ENCODE peak calls at places on chromosomes 11 and 22, in nine cellular contexts. One of them, this sample, is unnamed.

GRCh38 chr11:65558002-65558784 is at the start of gene LTBP3:
- DNase-seq in T-helper 17 cell: peak; percentile 46
- DNase-seq in lung microvascular endothelial cell: peak; percentile 73
- DNase-seq in activated naive CD4-positive, alpha-beta T cell treated with anti-CD3 and anti-CD28 coated beads, Interleukin-2, amount 10 ng/mL, durations not matched to agents 7 days and 5 days: peak; percentile 61
- DNase-seq in fibroblast of the conjunctiva: peak; percentile 66
- DNase-seq in H54: no peak
- DNase-seq in GM13976: peak; percentile 80
- DNase-seq in stimulated activated CD4-positive, alpha-beta T cell treated with anti-CD3 and anti-CD28 coated beads, Interleukin-12 subunit alpha, Interleukin-12 subunit beta, amount 100 ng/mL, for 48 hours: no peak
- DNase-seq in CD4-positive, alpha-beta T cell: no peak
- DNase-seq in this sample: peak; percentile 84

GRCh38 chr22:49964493-49965290 is 4.1 kb downstream of the PIM3 start:
- DNase-seq in activated naive CD4-positive, alpha-beta T cell treated with anti-CD3 and anti-CD28 coated beads, Interleukin-2, amount 10 ng/mL, durations not matched to agents 7 days and 5 days: peak; percentile 20
- DNase-seq in CD4-positive, alpha-beta T cell: peak; percentile 2
- DNase-seq in stimulated activated CD4-positive, alpha-beta T cell treated with anti-CD3 and anti-CD28 coated beads, Interleukin-12 subunit alpha, Interleukin-12 subunit beta, amount 100 ng/mL, for 48 hours: no peak
- DNase-seq in fibroblast of the conjunctiva: no peak
- DNase-seq in lung microvascular endothelial cell: no peak
- DNase-seq in T-helper 17 cell: peak; percentile 16
- DNase-seq in GM13976: no peak
- DNase-seq in H54: no peak
- DNase-seq in this sample: no peak

GRCh38 chr11:111745719-111746504 is 20.3 kb downstream of the PPP2R1B start:
- DNase-seq in GM13976: no peak
- DNase-seq in stimulated activated CD4-positive, alpha-beta T cell treated with anti-CD3 and anti-CD28 coated beads, Interleukin-12 subunit alpha, Interleukin-12 subunit beta, amount 100 ng/mL, for 48 hours: no peak
- DNase-seq in lung microvascular endothelial cell: no peak
- DNase-seq in CD4-positive, alpha-beta T cell: no peak
- DNase-seq in T-helper 17 cell: no peak
- DNase-seq in fibroblast of the conjunctiva: no peak
- DNase-seq in activated naive CD4-positive, alpha-beta T cell treated with anti-CD3 and anti-CD28 coated beads, Interleukin-2, amount 10 ng/mL, durations not matched to agents 7 days and 5 days: no peak
- DNase-seq in H54: no peak
- DNase-seq in this sample: no peak

GRCh38 chr11:111696556-111696955 is 69.6 kb downstream of the PPP2R1B start:
- DNase-seq in GM13976: no peak
- DNase-seq in stimulated activated CD4-positive, alpha-beta T cell treated with anti-CD3 and anti-CD28 coated beads, Interleukin-12 subunit alpha, Interleukin-12 subunit beta, amount 100 ng/mL, for 48 hours: no peak
- DNase-seq in fibroblast of the conjunctiva: no peak
- DNase-seq in activated naive CD4-positive, alpha-beta T cell treated with anti-CD3 and anti-CD28 coated beads, Interleukin-2, amount 10 ng/mL, durations not matched to agents 7 days and 5 days: no peak
- DNase-seq in CD4-positive, alpha-beta T cell: no peak
- DNase-seq in T-helper 17 cell: no peak
- DNase-seq in lung microvascular endothelial cell: no peak
- DNase-seq in H54: no peak
- DNase-seq in this sample: no peak

GRCh38 chr11:44893250-44894216 is 57.1 kb downstream of the TP53I11 start:
- DNase-seq in H54: no peak
- DNase-seq in lung microvascular endothelial cell: no peak
- DNase-seq in CD4-positive, alpha-beta T cell: no peak
- DNase-seq in stimulated activated CD4-positive, alpha-beta T cell treated with anti-CD3 and anti-CD28 coated beads, Interleukin-12 subunit alpha, Interleukin-12 subunit beta, amount 100 ng/mL, for 48 hours: no peak
- DNase-seq in GM13976: no peak
- DNase-seq in T-helper 17 cell: no peak
- DNase-seq in activated naive CD4-positive, alpha-beta T cell treated with anti-CD3 and anti-CD28 coated beads, Interleukin-2, amount 10 ng/mL, durations not matched to agents 7 days and 5 days: no peak
- DNase-seq in fibroblast of the conjunctiva: no peak
- DNase-seq in this sample: no peak

GRCh38 chr11:48052183-48053040 is 72.1 kb downstream of the PTPRJ start:
- DNase-seq in CD4-positive, alpha-beta T cell: no peak
- DNase-seq in lung microvascular endothelial cell: peak; percentile 20
- DNase-seq in GM13976: no peak
- DNase-seq in stimulated activated CD4-positive, alpha-beta T cell treated with anti-CD3 and anti-CD28 coated beads, Interleukin-12 subunit alpha, Interleukin-12 subunit beta, amount 100 ng/mL, for 48 hours: no peak
- DNase-seq in fibroblast of the conjunctiva: no peak
- DNase-seq in H54: peak; percentile 34
- DNase-seq in activated naive CD4-positive, alpha-beta T cell treated with anti-CD3 and anti-CD28 coated beads, Interleukin-2, amount 10 ng/mL, durations not matched to agents 7 days and 5 days: no peak
- DNase-seq in T-helper 17 cell: no peak
- DNase-seq in this sample: no peak

GRCh38 chr11:45161252-45162063 is 15.0 kb downstream of the PRDM11 start:
- DNase-seq in activated naive CD4-positive, alpha-beta T cell treated with anti-CD3 and anti-CD28 coated beads, Interleukin-2, amount 10 ng/mL, durations not matched to agents 7 days and 5 days: no peak
- DNase-seq in fibroblast of the conjunctiva: no peak
- DNase-seq in H54: no peak
- DNase-seq in GM13976: no peak
- DNase-seq in lung microvascular endothelial cell: no peak
- DNase-seq in CD4-positive, alpha-beta T cell: no peak
- DNase-seq in stimulated activated CD4-positive, alpha-beta T cell treated with anti-CD3 and anti-CD28 coated beads, Interleukin-12 subunit alpha, Interleukin-12 subunit beta, amount 100 ng/mL, for 48 hours: no peak
- DNase-seq in T-helper 17 cell: no peak
- DNase-seq in this sample: no peak

GRCh38 chr22:48464246-48464645 is 1363.4 kb downstream of the BRD1 start:
- DNase-seq in fibroblast of the conjunctiva: no peak
- DNase-seq in lung microvascular endothelial cell: no peak
- DNase-seq in T-helper 17 cell: no peak
- DNase-seq in H54: no peak
- DNase-seq in GM13976: no peak
- DNase-seq in stimulated activated CD4-positive, alpha-beta T cell treated with anti-CD3 and anti-CD28 coated beads, Interleukin-12 subunit alpha, Interleukin-12 subunit beta, amount 100 ng/mL, for 48 hours: no peak
- DNase-seq in CD4-positive, alpha-beta T cell: no peak
- DNase-seq in activated naive CD4-positive, alpha-beta T cell treated with anti-CD3 and anti-CD28 coated beads, Interleukin-2, amount 10 ng/mL, durations not matched to agents 7 days and 5 days: no peak
- DNase-seq in this sample: no peak

GRCh38 chr22:25765801-25766200 is 23.8 kb downstream of the MYO18B start:
- DNase-seq in stimulated activated CD4-positive, alpha-beta T cell treated with anti-CD3 and anti-CD28 coated beads, Interleukin-12 subunit alpha, Interleukin-12 subunit beta, amount 100 ng/mL, for 48 hours: no peak
- DNase-seq in CD4-positive, alpha-beta T cell: no peak
- DNase-seq in lung microvascular endothelial cell: no peak
- DNase-seq in GM13976: no peak
- DNase-seq in activated naive CD4-positive, alpha-beta T cell treated with anti-CD3 and anti-CD28 coated beads, Interleukin-2, amount 10 ng/mL, durations not matched to agents 7 days and 5 days: no peak
- DNase-seq in fibroblast of the conjunctiva: no peak
- DNase-seq in H54: no peak
- DNase-seq in T-helper 17 cell: no peak
- DNase-seq in this sample: no peak

GRCh38 chr11:65574963-65575567 is 788 bp upstream of the EHBP1L1 start:
- DNase-seq in T-helper 17 cell: peak; percentile 33
- DNase-seq in fibroblast of the conjunctiva: no peak
- DNase-seq in stimulated activated CD4-positive, alpha-beta T cell treated with anti-CD3 and anti-CD28 coated beads, Interleukin-12 subunit alpha, Interleukin-12 subunit beta, amount 100 ng/mL, for 48 hours: no peak
- DNase-seq in H54: no peak
- DNase-seq in CD4-positive, alpha-beta T cell: no peak
- DNase-seq in activated naive CD4-positive, alpha-beta T cell treated with anti-CD3 and anti-CD28 coated beads, Interleukin-2, amount 10 ng/mL, durations not matched to agents 7 days and 5 days: no peak
- DNase-seq in lung microvascular endothelial cell: peak; percentile 37
- DNase-seq in GM13976: no peak
- DNase-seq in this sample: no peak

GRCh38 chr11:75602916-75603315 is 40.9 kb downstream of the SERPINH1 start:
- DNase-seq in activated naive CD4-positive, alpha-beta T cell treated with anti-CD3 and anti-CD28 coated beads, Interleukin-2, amount 10 ng/mL, durations not matched to agents 7 days and 5 days: no peak
- DNase-seq in fibroblast of the conjunctiva: no peak
- DNase-seq in GM13976: no peak
- DNase-seq in stimulated activated CD4-positive, alpha-beta T cell treated with anti-CD3 and anti-CD28 coated beads, Interleukin-12 subunit alpha, Interleukin-12 subunit beta, amount 100 ng/mL, for 48 hours: no peak
- DNase-seq in T-helper 17 cell: no peak
- DNase-seq in CD4-positive, alpha-beta T cell: no peak
- DNase-seq in H54: no peak
- DNase-seq in lung microvascular endothelial cell: peak; percentile 41
- DNase-seq in this sample: no peak

GRCh38 chr11:111549196-111549868 is 8.8 kb downstream of the LAYN start:
- DNase-seq in GM13976: no peak
- DNase-seq in T-helper 17 cell: no peak
- DNase-seq in H54: no peak
- DNase-seq in stimulated activated CD4-positive, alpha-beta T cell treated with anti-CD3 and anti-CD28 coated beads, Interleukin-12 subunit alpha, Interleukin-12 subunit beta, amount 100 ng/mL, for 48 hours: no peak
- DNase-seq in activated naive CD4-positive, alpha-beta T cell treated with anti-CD3 and anti-CD28 coated beads, Interleukin-2, amount 10 ng/mL, durations not matched to agents 7 days and 5 days: no peak
- DNase-seq in lung microvascular endothelial cell: no peak
- DNase-seq in CD4-positive, alpha-beta T cell: no peak
- DNase-seq in fibroblast of the conjunctiva: no peak
- DNase-seq in this sample: no peak

GRCh38 chr11:36258730-36259360 is 30.4 kb downstream of the COMMD9 start:
- DNase-seq in fibroblast of the conjunctiva: peak; percentile 79
- DNase-seq in T-helper 17 cell: no peak
- DNase-seq in CD4-positive, alpha-beta T cell: no peak
- DNase-seq in stimulated activated CD4-positive, alpha-beta T cell treated with anti-CD3 and anti-CD28 coated beads, Interleukin-12 subunit alpha, Interleukin-12 subunit beta, amount 100 ng/mL, for 48 hours: peak; percentile 12
- DNase-seq in GM13976: peak; percentile 49
- DNase-seq in activated naive CD4-positive, alpha-beta T cell treated with anti-CD3 and anti-CD28 coated beads, Interleukin-2, amount 10 ng/mL, durations not matched to agents 7 days and 5 days: peak; percentile 48
- DNase-seq in H54: peak; percentile 65
- DNase-seq in lung microvascular endothelial cell: peak; percentile 88
- DNase-seq in this sample: peak; percentile 81

GRCh38 chr11:61712301-61712700 is 32.1 kb downstream of the DAGLA start:
- DNase-seq in lung microvascular endothelial cell: no peak
- DNase-seq in H54: no peak
- DNase-seq in fibroblast of the conjunctiva: no peak
- DNase-seq in CD4-positive, alpha-beta T cell: no peak
- DNase-seq in GM13976: no peak
- DNase-seq in T-helper 17 cell: no peak
- DNase-seq in activated naive CD4-positive, alpha-beta T cell treated with anti-CD3 and anti-CD28 coated beads, Interleukin-2, amount 10 ng/mL, durations not matched to agents 7 days and 5 days: no peak
- DNase-seq in stimulated activated CD4-positive, alpha-beta T cell treated with anti-CD3 and anti-CD28 coated beads, Interleukin-12 subunit alpha, Interleukin-12 subunit beta, amount 100 ng/mL, for 48 hours: no peak
- DNase-seq in this sample: no peak

GRCh38 chr22:45187891-45188290 is 24.2 kb downstream of the NUP50 start:
- DNase-seq in T-helper 17 cell: no peak
- DNase-seq in stimulated activated CD4-positive, alpha-beta T cell treated with anti-CD3 and anti-CD28 coated beads, Interleukin-12 subunit alpha, Interleukin-12 subunit beta, amount 100 ng/mL, for 48 hours: no peak
- DNase-seq in activated naive CD4-positive, alpha-beta T cell treated with anti-CD3 and anti-CD28 coated beads, Interleukin-2, amount 10 ng/mL, durations not matched to agents 7 days and 5 days: no peak
- DNase-seq in H54: no peak
- DNase-seq in lung microvascular endothelial cell: peak; percentile 72
- DNase-seq in fibroblast of the conjunctiva: no peak
- DNase-seq in GM13976: no peak
- DNase-seq in CD4-positive, alpha-beta T cell: no peak
- DNase-seq in this sample: no peak

GRCh38 chr11:128476729-128477128 is 110.6 kb downstream of the ETS1 start:
- DNase-seq in H54: no peak
- DNase-seq in lung microvascular endothelial cell: no peak
- DNase-seq in GM13976: no peak
- DNase-seq in T-helper 17 cell: peak; percentile 69
- DNase-seq in CD4-positive, alpha-beta T cell: peak; percentile 71
- DNase-seq in activated naive CD4-positive, alpha-beta T cell treated with anti-CD3 and anti-CD28 coated beads, Interleukin-2, amount 10 ng/mL, durations not matched to agents 7 days and 5 days: peak; percentile 89
- DNase-seq in fibroblast of the conjunctiva: no peak
- DNase-seq in stimulated activated CD4-positive, alpha-beta T cell treated with anti-CD3 and anti-CD28 coated beads, Interleukin-12 subunit alpha, Interleukin-12 subunit beta, amount 100 ng/mL, for 48 hours: no peak
- DNase-seq in this sample: no peak

GRCh38 chr11:59857444-59858434 is 8.5 kb downstream of the TCN1 start:
- DNase-seq in lung microvascular endothelial cell: peak; percentile 47
- DNase-seq in stimulated activated CD4-positive, alpha-beta T cell treated with anti-CD3 and anti-CD28 coated beads, Interleukin-12 subunit alpha, Interleukin-12 subunit beta, amount 100 ng/mL, for 48 hours: no peak
- DNase-seq in fibroblast of the conjunctiva: no peak
- DNase-seq in GM13976: no peak
- DNase-seq in CD4-positive, alpha-beta T cell: no peak
- DNase-seq in H54: no peak
- DNase-seq in activated naive CD4-positive, alpha-beta T cell treated with anti-CD3 and anti-CD28 coated beads, Interleukin-2, amount 10 ng/mL, durations not matched to agents 7 days and 5 days: peak; percentile 25
- DNase-seq in T-helper 17 cell: no peak
- DNase-seq in this sample: no peak